ENCODE peak calls at places on chromosomes 4 and X, in five cellular contexts. Z, S, D, P and J are unnamed samples.

GRCh38 chr4:71167083-71167482 is 171.7 kb upstream of the SLC4A4 start:
- DNase-seq in P (no peak), S (no peak), Z (no peak), D (no peak), J (no peak)

GRCh38 chrX:119899125-119899524 is 3.4 kb downstream of the AKAP14 start:
- DNase-seq in Z (no peak), D (no peak), S (no peak), P (no peak), J (no peak)

GRCh38 chr4:340011-340410 is 2.4 kb downstream of the ZNF141 start:
- DNase-seq in P (no peak), Z (no peak), S (peak), D (no peak), J (no peak)

GRCh38 chr4:98663226-98664006 is 5.0 kb upstream of the TSPAN5 start:
- DNase-seq in D (peak), S (no peak), Z (no peak), P (peak), J (no peak)

GRCh38 chr4:7783560-7783959 is 156.1 kb downstream of the AFAP1 start:
- DNase-seq in Z (no peak), P (no peak), D (no peak), S (no peak), J (no peak)

GRCh38 chr4:166538491-166539005 is 665.5 kb downstream of the TLL1 start:
- DNase-seq in S (no peak), D (no peak), Z (peak), P (no peak), J (no peak)

GRCh38 chrX:44227981-44228380 is 115.5 kb downstream of the EFHC2 start:
- DNase-seq in P (no peak), S (no peak), Z (no peak), D (no peak), J (no peak)

GRCh38 chrX:107485019-107485418 is 35.6 kb downstream of the FRMPD3 start:
- DNase-seq in Z (no peak), S (peak), P (no peak), D (no peak), J (peak)

GRCh38 chrX:23773601-23774175 is 9.3 kb upstream of the SAT1 start:
- DNase-seq in Z (no peak), P (peak), S (peak), D (peak), J (no peak)

GRCh38 chr4:81470456-81471327 is 1.0 kb downstream of the RASGEF1B start:
- DNase-seq in D (no peak), Z (no peak), P (no peak), S (peak), J (no peak)

GRCh38 chr4:135418353-135418752 is 1216.8 kb upstream of the PABPC4L start:
- DNase-seq in S (peak), D (no peak), Z (no peak), P (no peak), J (peak)

GRCh38 chr4:54683616-54684346 is 26.0 kb downstream of the KIT start:
- DNase-seq in P (peak), Z (no peak), S (peak), D (peak), J (peak)

GRCh38 chr4:83876047-83876446 is 340.1 kb downstream of the GPAT3 start:
- DNase-seq in Z (no peak), D (no peak), S (no peak), P (no peak), J (no peak)

GRCh38 chr4:168269879-168270278 is 48.7 kb downstream of the DDX60 start:
- DNase-seq in Z (no peak), P (no peak), S (no peak), D (no peak), J (no peak)

GRCh38 chrX:96713303-96713702 is 28.7 kb downstream of the DIAPH2 start:
- DNase-seq in Z (no peak), S (no peak), D (no peak), P (no peak), J (no peak)

GRCh38 chr4:27463816-27464215 is 603.2 kb downstream of the STIM2 start:
- DNase-seq in S (no peak), P (no peak), D (no peak), Z (peak), J (no peak)

GRCh38 chrX:150268839-150269238 is 94.3 kb upstream of the MAMLD1 start:
- DNase-seq in S (no peak), Z (no peak), P (no peak), D (no peak), J (no peak)

GRCh38 chrX:9785944-9786741 is at the start of gene SHROOM2:
- DNase-seq in P (no peak), Z (no peak), D (no peak), S (no peak), J (no peak)

GRCh38 chrX:148382983-148383382 is 117.4 kb upstream of the AFF2 start:
- DNase-seq in S (no peak), Z (no peak), P (no peak), D (no peak), J (no peak)

GRCh38 chrX:13938053-13938765 is 91.5 kb downstream of the GEMIN8 start:
- DNase-seq in P (no peak), S (no peak), D (no peak), Z (no peak), J (peak)